ENCODE peak calls at places on chromosomes 16 and 17, in four cellular contexts. U is DMS153, N is colonic mucosa, E is SJSA1. T is an unnamed sample.

GRCh38 chr17:43385046-43385831 is 13.6 kb upstream of the ARL4D start:
- DNase-seq in E (no peak), N (no peak), U (no peak), T (no peak)

GRCh38 chr17:65537845-65538678 is 23.4 kb downstream of the AXIN2 start:
- DNase-seq in N (no peak), E (no peak), U (no peak), T (no peak)

GRCh38 chr17:74859439-74860228 is at the start of gene GRIN2C:
- DNase-seq in U (no peak), N (no peak), E (no peak), T (no peak)

GRCh38 chr17:79473111-79473835 is 137.6 kb downstream of the RBFOX3 start:
- DNase-seq in U (no peak), E (no peak), N (no peak), T (no peak)

GRCh38 chr17:39863918-39864746 is at the start of gene IKZF3:
- DNase-seq in E (peak; percentile 27), U (peak; percentile 75), N (peak; percentile 70), T (peak; percentile 71)

GRCh38 chr16:82598766-82599165 is 28.0 kb upstream of the CDH13 start:
- DNase-seq in U (no peak), N (no peak), E (no peak), T (no peak)

GRCh38 chr17:63381101-63381729 is 64.9 kb downstream of the CYB561 start:
- DNase-seq in U (no peak), E (no peak), N (no peak), T (no peak)

GRCh38 chr16:52487849-52488457 is 59.0 kb downstream of the TOX3 start:
- DNase-seq in U (no peak), N (no peak), E (no peak), T (no peak)

GRCh38 chr17:41825175-41825845 is 10.7 kb downstream of the NT5C3B start:
- DNase-seq in E (no peak), U (no peak), N (no peak), T (no peak)

GRCh38 chr17:50148226-50149098 is 2.0 kb downstream of the PPP1R9B start:
- DNase-seq in U (no peak), N (peak; percentile 79), E (peak; percentile 77), T (no peak)

GRCh38 chr16:30867747-30868146 is 26.1 kb downstream of the BCL7C start:
- DNase-seq in E (no peak), N (no peak), U (no peak), T (no peak)

GRCh38 chr17:8243827-8244226 is 4.0 kb downstream of the CTC1 start:
- DNase-seq in N (no peak), U (no peak), E (no peak), T (no peak)

GRCh38 chr17:73850426-73850825 is 206.2 kb upstream of the SDK2 start:
- DNase-seq in U (no peak), N (no peak), E (no peak), T (no peak)

GRCh38 chr17:7250655-7251329 is 742 bp downstream of the CTDNEP1 start:
- DNase-seq in U (no peak), N (peak; percentile 44), E (no peak), T (no peak)

GRCh38 chr17:15462962-15463361 is 4.5 kb downstream of the CDRT4 start:
- DNase-seq in U (no peak), E (no peak), N (no peak), T (no peak)

GRCh38 chr16:29842732-29843346 is 20.2 kb downstream of the CDIPT start:
- DNase-seq in N (no peak), U (no peak), E (no peak), T (no peak)

GRCh38 chr17:77214743-77215142 is 74.0 kb downstream of the SEC14L1 start:
- DNase-seq in U (peak; percentile 22), E (peak; percentile 53), N (peak; percentile 51), T (no peak)

GRCh38 chr16:85220125-85220839 is 108.0 kb upstream of the CIBAR2 start:
- DNase-seq in E (peak; percentile 75), U (peak; percentile 97), N (peak; percentile 75), T (peak; percentile 85)

GRCh38 chr16:67762385-67762784 is 43.3 kb upstream of the GFOD2 start:
- DNase-seq in E (no peak), N (no peak), U (no peak), T (no peak)

GRCh38 chr16:24208710-24209109 is 47.4 kb upstream of the CACNG3 start:
- DNase-seq in E (no peak), N (no peak), U (no peak), T (no peak)

GRCh38 chr16:19835989-19836421 is 48.6 kb downstream of the GPRC5B start:
- DNase-seq in U (no peak), E (no peak), N (no peak), T (no peak)

GRCh38 chr17:75344664-75345063 is 55.4 kb upstream of the SLC25A19 start:
- DNase-seq in U (no peak), N (no peak), E (no peak), T (peak; percentile 44)

GRCh38 chr17:50498021-50498874 is 10.0 kb upstream of the MYCBPAP start:
- DNase-seq in N (no peak), U (no peak), E (no peak), T (no peak)

GRCh38 chr16:67562918-67563707 is 787 bp downstream of the CTCF start:
- DNase-seq in E (peak; percentile 77), N (peak; percentile 60), U (peak; percentile 43), T (no peak)

GRCh38 chr17:9104370-9105041 is 83.2 kb downstream of the NTN1 start:
- DNase-seq in E (no peak), N (no peak), U (no peak), T (no peak)

GRCh38 chr17:9529033-9529748 is 46.4 kb downstream of the STX8 start:
- DNase-seq in N (no peak), U (no peak), E (peak; percentile 43), T (no peak)

GRCh38 chr17:65487161-65487560 is 74.3 kb downstream of the AXIN2 start:
- DNase-seq in N (no peak), E (no peak), U (no peak), T (no peak)

GRCh38 chr17:6303664-6304063 is 131.3 kb downstream of the AIPL1 start:
- DNase-seq in E (no peak), U (no peak), N (no peak), T (no peak)

GRCh38 chr16:10511829-10512228 is 68.6 kb downstream of the EMP2 start:
- DNase-seq in E (no peak), U (no peak), N (no peak), T (no peak)

GRCh38 chr17:71765437-71765836 is 355.4 kb upstream of the SOX9 start:
- DNase-seq in E (no peak), N (no peak), U (no peak), T (no peak)

GRCh38 chr16:80932725-80933124 is 74.0 kb downstream of the CMC2 start:
- DNase-seq in E (no peak), U (no peak), N (peak; percentile 44), T (no peak)

GRCh38 chr17:65794572-65794971 is 233.1 kb upstream of the AXIN2 start:
- DNase-seq in U (no peak), N (peak; percentile 39), E (peak; percentile 32), T (no peak)

GRCh38 chr16:6682142-6682811 is 650.4 kb upstream of the RBFOX1 start:
- DNase-seq in N (peak; percentile 46), U (peak; percentile 14), E (peak; percentile 2), T (no peak)

GRCh38 chr17:15269087-15269486 is 4.0 kb upstream of the PMP22 start:
- DNase-seq in N (no peak), E (no peak), U (no peak), T (no peak)